ENCODE peak calls at places on chromosomes 13 and 19, in five cellular contexts. U is esophagus squamous epithelium; Y is suprapubic skin; B is Peyer's patch; J is CD8-positive, alpha-beta T cell. Q is an unnamed sample.
A peak's percentile ranks its signal among the peaks of the same experiment; 100 is the strongest.

GRCh38 chr13:39655041-39655568 is 357 bp upstream of the COG6 start:
- DNase-seq in U (no peak), Y (no peak), B (no peak), J (no peak), Q (no peak)

GRCh38 chr19:8192227-8192820 is 16.8 kb upstream of the CERS4 start:
- DNase-seq in U (no peak), Y (no peak), B (no peak), J (no peak), Q (no peak)

GRCh38 chr19:45769821-45770191 is 754 bp upstream of the SIX5 start:
- DNase-seq in U (no peak), Y (peak; percentile 80), B (no peak), J (peak; percentile 77), Q (no peak)

GRCh38 chr13:58032676-58033440 is 401.3 kb downstream of the PCDH17 start:
- DNase-seq in U (no peak), Y (no peak), B (no peak), J (no peak), Q (no peak)

GRCh38 chr13:81142306-81142999 is 801.5 kb upstream of the SPRY2 start:
- DNase-seq in U (no peak), Y (no peak), B (no peak), J (no peak), Q (no peak)

GRCh38 chr19:17156296-17156946 is 58.7 kb upstream of the USE1 start:
- DNase-seq in U (no peak), Y (no peak), B (no peak), J (no peak), Q (no peak)

GRCh38 chr19:38736036-38736412 is 8.2 kb downstream of the CAPN12 start:
- DNase-seq in U (no peak), Y (no peak), B (peak; percentile 80), J (peak; percentile 76), Q (no peak)

GRCh38 chr13:97276862-97277269 is 54.7 kb downstream of the MBNL2 start:
- DNase-seq in U (no peak), Y (no peak), B (no peak), J (no peak), Q (no peak)

GRCh38 chr19:39127812-39128510 is 2.4 kb downstream of the PAK4 start:
- DNase-seq in U (no peak), Y (no peak), B (peak; percentile 71), J (no peak), Q (no peak)

GRCh38 chr19:48341006-48341405 is 15.7 kb downstream of the EMP3 start:
- DNase-seq in U (no peak), Y (no peak), B (no peak), J (no peak), Q (no peak)

GRCh38 chr19:44807652-44808462 is 1.0 kb upstream of the BCAM start:
- DNase-seq in U (no peak), Y (no peak), B (no peak), J (no peak), Q (no peak)

GRCh38 chr19:7748756-7749155 is 1.4 kb upstream of the CD209 start:
- DNase-seq in U (no peak), Y (no peak), B (no peak), J (no peak), Q (no peak)

GRCh38 chr13:53520132-53520531 is 491.5 kb downstream of the OLFM4 start:
- DNase-seq in U (no peak), Y (no peak), B (no peak), J (no peak), Q (no peak)

GRCh38 chr13:108947551-108948030 is 318.2 kb downstream of the MYO16 start:
- DNase-seq in U (no peak), Y (peak; percentile 84), B (no peak), J (no peak), Q (no peak)

GRCh38 chr13:105721056-105721455 is 814.4 kb downstream of the EFNB2 start:
- DNase-seq in U (no peak), Y (no peak), B (no peak), J (no peak), Q (no peak)

GRCh38 chr19:3159565-3159964 is 19.0 kb upstream of the S1PR4 start:
- DNase-seq in U (no peak), Y (no peak), B (no peak), J (no peak), Q (no peak)

GRCh38 chr19:6677495-6677894 is 7.5 kb upstream of the TNFSF14 start:
- DNase-seq in U (no peak), Y (no peak), B (peak; percentile 27), J (no peak), Q (no peak)

GRCh38 chr13:100140441-100140840 is 51.5 kb downstream of the PCCA start:
- DNase-seq in U (no peak), Y (no peak), B (no peak), J (no peak), Q (no peak)

GRCh38 chr19:2527171-2527570 is 51.2 kb downstream of the GADD45B start:
- DNase-seq in U (no peak), Y (no peak), B (no peak), J (no peak), Q (no peak)

GRCh38 chr13:105878119-105878518 is 657.3 kb downstream of the EFNB2 start:
- DNase-seq in U (no peak), Y (no peak), B (no peak), J (no peak), Q (no peak)

GRCh38 chr13:24050292-24050711 is 110.2 kb upstream of the SPATA13 start:
- DNase-seq in U (no peak), Y (no peak), B (no peak), J (no peak), Q (no peak)

GRCh38 chr13:26037302-26037701 is 14.5 kb downstream of the SHISA2 start:
- DNase-seq in U (no peak), Y (no peak), B (no peak), J (peak; percentile 30), Q (no peak)

GRCh38 chr13:35475960-35476943 is at the start of gene MAB21L1:
- DNase-seq in U (no peak), Y (no peak), B (no peak), J (no peak), Q (no peak)

GRCh38 chr13:109840201-109840892 is 54.0 kb upstream of the IRS2 start:
- DNase-seq in U (no peak), Y (no peak), B (no peak), J (no peak), Q (no peak)

GRCh38 chr19:19185853-19186728 is 5.9 kb downstream of the BORCS8 start:
- DNase-seq in U (no peak), Y (no peak), B (peak; percentile 57), J (peak; percentile 64), Q (no peak)

GRCh38 chr13:102897371-102898138 is 51.7 kb downstream of the ERCC5 start:
- DNase-seq in U (no peak), Y (no peak), B (no peak), J (no peak), Q (no peak)

GRCh38 chr13:19782049-19782726 is 557 bp downstream of the PSPC1 start:
- DNase-seq in U (no peak), Y (peak; percentile 77), B (peak; percentile 77), J (peak; percentile 55), Q (peak; percentile 70)

GRCh38 chr13:97615266-97615665 is 181.3 kb downstream of the RAP2A start:
- DNase-seq in U (no peak), Y (no peak), B (no peak), J (no peak), Q (no peak)

GRCh38 chr19:54114340-54114826 is 1.1 kb downstream of the TFPT start:
- DNase-seq in U (no peak), Y (no peak), B (peak; percentile 56), J (peak; percentile 63), Q (peak; percentile 73)

GRCh38 chr19:34482380-34483250 is 1.1 kb downstream of the WTIP start:
- DNase-seq in U (no peak), Y (peak; percentile 58), B (no peak), J (no peak), Q (no peak)
- H3K27ac ChIP-seq in U (peak overlapping the region; percentile 72), Y (peak overlapping the region; percentile 77), B (peak overlapping the region; percentile 85), J (no peak overlapping the region), Q (peak overlapping the region; percentile 95)

DNA sequence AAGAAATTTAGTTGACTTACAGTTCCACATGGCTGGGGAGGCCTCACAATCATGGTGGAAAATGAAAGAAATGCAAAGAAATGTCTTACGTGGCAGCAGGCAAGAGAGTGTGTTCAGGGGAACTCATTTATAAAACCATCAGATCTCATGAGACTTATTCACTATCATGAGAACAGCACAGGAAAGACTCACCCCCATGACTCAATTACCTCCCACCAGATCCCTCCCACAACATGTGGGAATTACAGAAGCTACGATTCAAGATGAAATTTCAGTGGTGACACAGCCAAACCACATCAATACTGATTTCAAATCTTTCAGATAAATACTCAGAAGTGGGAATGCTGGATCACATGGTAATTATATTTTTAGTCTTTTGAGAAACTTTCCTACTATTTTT is 1357.9 kb downstream of the SLITRK5 start:
- DNase-seq in U (no peak), Y (no peak), B (no peak), J (no peak), Q (no peak)
- H3K4me3 ChIP-seq in U (no peak overlapping the region), Y (no peak overlapping the region), B (no peak overlapping the region), J (no peak overlapping the region), Q (no peak overlapping the region)

DNA sequence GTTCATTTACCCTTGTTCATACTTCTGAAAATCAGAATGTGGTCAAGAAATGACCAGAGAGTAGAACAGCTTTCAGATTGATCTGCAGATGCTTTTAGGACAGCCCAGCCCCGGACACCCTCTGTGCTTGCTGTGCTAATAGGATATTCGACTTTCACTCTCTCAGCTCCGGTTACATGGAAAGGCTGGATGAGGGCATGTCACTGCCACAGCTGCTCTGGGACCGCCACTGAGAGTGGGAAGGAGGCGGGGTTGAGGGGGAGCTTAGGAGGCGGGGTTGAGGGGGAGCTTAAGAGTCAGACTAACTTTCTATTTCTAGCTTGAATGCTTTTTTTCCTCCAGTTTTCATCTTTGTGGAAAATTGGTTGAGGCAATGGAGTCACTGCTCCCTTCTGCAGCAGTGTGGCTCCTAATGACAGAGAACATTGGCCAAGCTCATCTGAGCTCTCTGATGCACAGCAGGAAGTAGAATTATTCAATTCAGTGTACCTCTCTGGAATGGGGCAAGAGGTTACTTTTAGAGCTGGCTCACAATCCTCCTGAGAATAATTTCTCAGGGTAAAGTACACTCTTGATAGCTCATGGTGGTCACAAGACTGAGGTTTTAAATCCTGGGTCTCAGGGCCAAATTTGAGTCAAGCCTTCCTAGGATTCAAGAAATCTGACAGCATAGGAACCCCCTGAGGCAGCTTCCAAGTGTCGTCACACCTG is 74.6 kb upstream of the NPAS1 start:
- DNase-seq in U (no peak), Y (peak; percentile 73), B (peak; percentile 61), J (no peak), Q (peak; percentile 87)
- H3K27ac ChIP-seq in U (no peak overlapping the region), Y (peak overlapping the region; percentile 66), B (peak overlapping the region; percentile 92), J (no peak overlapping the region), Q (peak overlapping the region; percentile 87)

GRCh38 chr19:42078058-42078457 is 2.1 kb downstream of the ZNF574 start:
- DNase-seq in U (no peak), Y (no peak), B (no peak), J (no peak), Q (no peak)
- H3K4me3 ChIP-seq in U (no peak overlapping the region), Y (no peak overlapping the region), B (no peak overlapping the region), J (no peak overlapping the region), Q (no peak overlapping the region)

GRCh38 chr13:91946498-91947070 is 548.2 kb downstream of the GPC5 start:
- DNase-seq in U (no peak), Y (no peak), B (no peak), J (no peak), Q (no peak)
- H3K27ac ChIP-seq in U (no peak overlapping the region), Y (no peak overlapping the region), B (no peak overlapping the region), J (no peak overlapping the region), Q (no peak overlapping the region)